ENCODE peak calls at places on chromosomes 13 and 19, in seven cellular contexts. E is CD4-positive, alpha-beta T cell; K is breast epithelium; T is aorta; N is tibial nerve; S is effector memory CD4-positive, alpha-beta T cell; A is CD8-positive, alpha-beta memory T cell. I is an unnamed sample.

GRCh38 chr19:46065486-46065885 is 24.7 kb upstream of the IGFL4 start:
- DNase-seq in T (no peak), K (peak; percentile 57), E (no peak), N (no peak), A (no peak), S (no peak), I (no peak)

GRCh38 chr19:16627194-16627927 is 643 bp downstream of the MED26 start:
- DNase-seq in N (no peak), E (peak; percentile 2), S (no peak), A (no peak), K (no peak), T (peak; percentile 60), I (no peak)

GRCh38 chr19:16594681-16595091 is 22.5 kb upstream of the SLC35E1 start:
- DNase-seq in T (no peak), E (no peak), K (no peak), N (no peak), S (no peak), A (peak; percentile 74), I (peak; percentile 23)

GRCh38 chr13:87919956-87920355 is 248.8 kb downstream of the SLITRK5 start:
- DNase-seq in E (no peak), T (no peak), K (no peak), A (no peak), S (no peak), N (no peak), I (no peak)

GRCh38 chr13:97938701-97939475 is 14.6 kb upstream of the IPO5 start:
- DNase-seq in A (no peak), K (no peak), N (no peak), S (no peak), E (no peak), T (no peak), I (no peak)

GRCh38 chr19:32889137-32889934 is 19.8 kb upstream of the SLC7A9 start:
- DNase-seq in E (no peak), N (no peak), K (no peak), A (no peak), T (no peak), S (no peak), I (no peak)

GRCh38 chr13:25375727-25376358 is 4.1 kb downstream of the ATP8A2 start:
- DNase-seq in E (peak; percentile 12), K (no peak), T (no peak), S (peak; percentile 3), N (no peak), A (peak; percentile 18), I (no peak)

GRCh38 chr13:25819856-25820530 is 231.8 kb downstream of the SHISA2 start:
- DNase-seq in S (no peak), A (no peak), E (no peak), N (no peak), T (no peak), K (no peak), I (no peak)

GRCh38 chr13:42076309-42076713 is 27.9 kb downstream of the DGKH start:
- DNase-seq in S (no peak), E (no peak), T (no peak), A (no peak), K (no peak), N (no peak), I (no peak)

GRCh38 chr19:49812452-49812996 is 568 bp downstream of the FUZ start:
- DNase-seq in A (no peak), T (no peak), K (no peak), E (no peak), S (no peak), N (no peak), I (no peak)

GRCh38 chr13:102902789-102903347 is 57.0 kb downstream of the ERCC5 start:
- DNase-seq in E (no peak), T (no peak), A (no peak), S (no peak), N (no peak), K (no peak), I (no peak)

GRCh38 chr19:913080-913748 is at the start of gene R3HDM4:
- DNase-seq in N (peak; percentile 68), K (peak; percentile 84), A (peak; percentile 81), S (peak; percentile 79), E (peak; percentile 81), T (peak; percentile 88), I (peak; percentile 85)

GRCh38 chr13:33784738-33785137 is 33.2 kb upstream of the RFC3 start:
- DNase-seq in N (no peak), S (no peak), K (no peak), E (no peak), T (no peak), A (no peak), I (no peak)

GRCh38 chr13:36819811-36820140 is 754 bp downstream of the RFXAP start:
- DNase-seq in S (peak; percentile 13), N (no peak), E (no peak), A (peak; percentile 30), T (no peak), K (no peak), I (peak; percentile 13)

GRCh38 chr13:77720988-77721387 is 23.5 kb downstream of the SLAIN1 start:
- DNase-seq in A (no peak), T (no peak), K (no peak), E (no peak), S (no peak), N (no peak), I (no peak)

GRCh38 chr13:113041821-113042335 is 63.7 kb upstream of the F7 start:
- DNase-seq in N (no peak), E (no peak), T (no peak), K (no peak), A (no peak), S (no peak), I (no peak)

GRCh38 chr13:46342538-46342937 is 44.5 kb downstream of the RUBCNL start:
- DNase-seq in S (no peak), E (no peak), N (no peak), K (no peak), T (no peak), A (no peak), I (no peak)

GRCh38 chr13:24033527-24034302 is 126.8 kb upstream of the SPATA13 start:
- DNase-seq in E (no peak), T (no peak), N (no peak), A (no peak), K (no peak), S (no peak), I (no peak)

GRCh38 chr19:41998246-41999020 is 4.4 kb upstream of the ATP1A3 start:
- DNase-seq in N (no peak), E (no peak), A (peak; percentile 7), S (no peak), K (no peak), T (no peak), I (peak; percentile 21)

GRCh38 chr13:107650081-107650701 is 565.1 kb downstream of the LIG4 start:
- DNase-seq in T (peak; percentile 52), K (no peak), E (no peak), S (no peak), N (peak; percentile 15), A (no peak), I (no peak)

GRCh38 chr13:35920816-35921215 is 210.4 kb downstream of the DCLK1 start:
- DNase-seq in N (no peak), A (no peak), T (no peak), E (no peak), K (no peak), S (no peak), I (no peak)

GRCh38 chr13:104683789-104684188 is 1617.6 kb upstream of the SLC10A2 start:
- DNase-seq in S (no peak), E (no peak), K (no peak), A (no peak), T (no peak), N (no peak), I (no peak)

GRCh38 chr19:3692141-3693029 is 7.9 kb downstream of the PIP5K1C start:
- DNase-seq in N (no peak), A (peak; percentile 29), K (no peak), E (peak; percentile 36), S (peak; percentile 43), T (peak; percentile 58), I (peak; percentile 55)

GRCh38 chr13:23350009-23350408 is 83.5 kb downstream of the SACS start:
- DNase-seq in K (no peak), N (no peak), T (no peak), E (no peak), S (no peak), A (no peak), I (no peak)

GRCh38 chr19:1560281-1560882 is 7.7 kb downstream of the MEX3D start:
- DNase-seq in E (no peak), N (no peak), T (no peak), S (no peak), K (no peak), A (no peak), I (no peak)

GRCh38 chr13:93413972-93414717 is 187.5 kb downstream of the GPC6 start:
- DNase-seq in K (no peak), T (no peak), E (no peak), A (no peak), S (no peak), N (no peak), I (no peak)

GRCh38 chr19:3867971-3868769 is 668 bp downstream of the ZFR2 start:
- DNase-seq in S (no peak), E (no peak), A (no peak), T (no peak), K (no peak), N (no peak), I (no peak)

GRCh38 chr13:95243207-95243606 is 58.0 kb downstream of the ABCC4 start:
- DNase-seq in K (no peak), A (no peak), S (no peak), E (no peak), N (no peak), T (no peak), I (no peak)
- H3K9me3 ChIP-seq in K (no peaks in the 10 kb centered on the region), A (no peaks in the 10 kb centered on the region), S (no peaks in the 10 kb centered on the region), E (no peaks in the 10 kb centered on the region), N (no peaks in the 10 kb centered on the region), T (no peaks in the 10 kb centered on the region), I (no peaks in the 10 kb centered on the region)

DNA sequence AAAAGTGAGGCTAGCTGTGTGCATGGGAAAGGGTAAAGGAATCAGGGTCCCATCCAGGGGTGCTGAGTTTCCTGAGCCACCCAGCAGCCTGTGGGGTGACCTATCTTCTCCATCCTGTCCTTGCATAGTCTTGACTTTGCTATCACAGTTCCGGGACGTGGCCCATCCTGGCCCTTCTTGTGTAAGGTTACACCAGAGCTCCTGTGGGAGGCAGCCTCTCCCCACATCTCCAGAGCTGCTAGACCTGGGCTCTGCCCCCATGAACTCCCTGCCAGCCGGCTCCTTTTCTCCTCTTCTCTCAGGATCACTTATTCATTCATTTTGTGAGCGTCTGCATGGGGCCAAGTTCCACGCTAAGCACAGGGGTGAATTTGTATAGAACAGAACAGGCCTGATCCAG is 238.9 kb downstream of the TSHZ3 start:
- DNase-seq in K (no peak), A (no peak), T (peak; percentile 56), S (no peak), N (no peak), E (no peak), I (no peak)
- H3K9me3 ChIP-seq in K (no peaks in the 10 kb centered on the region), A (no peaks in the 10 kb centered on the region), T (no peaks in the 10 kb centered on the region), S (no peaks in the 10 kb centered on the region), N (no peaks in the 10 kb centered on the region), E (no peaks in the 10 kb centered on the region), I (no peaks in the 10 kb centered on the region)

GRCh38 chr19:36638862-36639510 is 27.7 kb downstream of the ZNF461 start:
- DNase-seq in A (no peak), K (no peak), E (no peak), N (no peak), T (no peak), S (no peak), I (no peak)
- H3K9me3 ChIP-seq in A (peaks cover 59% of the 10 kb centered on the region), K (peaks cover 97% of the 10 kb centered on the region), E (peaks cover 94% of the 10 kb centered on the region), N (peaks cover 100% of the 10 kb centered on the region), T (peaks cover 31% of the 10 kb centered on the region), S (peaks cover 70% of the 10 kb centered on the region), I (peaks cover 49% of the 10 kb centered on the region)

GRCh38 chr19:27861411-27861975 is 1351.5 kb downstream of the UQCRFS1 start:
- DNase-seq in E (no peak), N (no peak), S (no peak), K (no peak), T (no peak), A (no peak), I (no peak)
- H3K9me3 ChIP-seq in E (peaks cover 49% of the 10 kb centered on the region), N (peaks cover 82% of the 10 kb centered on the region), S (peaks cover 22% of the 10 kb centered on the region), K (peaks cover 10% of the 10 kb centered on the region), T (peaks cover 21% of the 10 kb centered on the region), A (peaks cover 16% of the 10 kb centered on the region), I (no peaks in the 10 kb centered on the region)

GRCh38 chr19:6807291-6807690 is 34.8 kb downstream of the VAV1 start:
- DNase-seq in T (no peak), K (no peak), E (no peak), A (no peak), S (no peak), N (no peak), I (no peak)
- H3K9me3 ChIP-seq in T (peaks cover 7% of the 10 kb centered on the region), K (no peaks in the 10 kb centered on the region), E (no peaks in the 10 kb centered on the region), A (no peaks in the 10 kb centered on the region), S (no peaks in the 10 kb centered on the region), N (peaks cover 29% of the 10 kb centered on the region), I (no peaks in the 10 kb centered on the region)